ENCODE peak calls at places on chromosomes 2 and 18, in eight cellular contexts. One of them, this sample, is unnamed.
A peak's percentile ranks its signal among the peaks of the same experiment; 100 is the strongest.

GRCh38 chr18:23422751-23423418 is 30.2 kb upstream of the RIOK3 start:
- DNase-seq in AG08395: peak; percentile 83
- DNase-seq in left cardiac atrium: peak; percentile 53
- DNase-seq in effector memory CD4-positive, alpha-beta T cell: no peak
- DNase-seq in stimulated activated CD4-positive, alpha-beta T cell treated with anti-CD3 and anti-CD28 coated beads, Interleukin-15, amount 100 ng/mL, for 1 hour: no peak
- DNase-seq in fibroblast of the aortic adventitia: peak; percentile 23
- DNase-seq in cardiac fibroblast: peak; percentile 38
- DNase-seq in RKO: peak; percentile 58
- DNase-seq in this sample: peak; percentile 55

GRCh38 chr2:33395660-33396249 is 80.7 kb upstream of the RASGRP3 start:
- DNase-seq in AG08395: peak; percentile 61
- DNase-seq in left cardiac atrium: no peak
- DNase-seq in effector memory CD4-positive, alpha-beta T cell: no peak
- DNase-seq in stimulated activated CD4-positive, alpha-beta T cell treated with anti-CD3 and anti-CD28 coated beads, Interleukin-15, amount 100 ng/mL, for 1 hour: no peak
- DNase-seq in fibroblast of the aortic adventitia: peak; percentile 83
- DNase-seq in cardiac fibroblast: peak; percentile 81
- DNase-seq in RKO: peak; percentile 31
- DNase-seq in this sample: peak; percentile 23

GRCh38 chr2:98569197-98569793 is 39.0 kb downstream of the COA5 start:
- DNase-seq in AG08395: peak; percentile 46
- DNase-seq in left cardiac atrium: peak; percentile 41
- DNase-seq in effector memory CD4-positive, alpha-beta T cell: peak; percentile 43
- DNase-seq in stimulated activated CD4-positive, alpha-beta T cell treated with anti-CD3 and anti-CD28 coated beads, Interleukin-15, amount 100 ng/mL, for 1 hour: peak; percentile 38
- DNase-seq in fibroblast of the aortic adventitia: peak; percentile 6
- DNase-seq in cardiac fibroblast: peak; percentile 10
- DNase-seq in RKO: no peak
- DNase-seq in this sample: no peak

GRCh38 chr18:55839350-55839749 is 251.4 kb upstream of the TCF4 start:
- DNase-seq in AG08395: peak; percentile 65
- DNase-seq in left cardiac atrium: no peak
- DNase-seq in effector memory CD4-positive, alpha-beta T cell: no peak
- DNase-seq in stimulated activated CD4-positive, alpha-beta T cell treated with anti-CD3 and anti-CD28 coated beads, Interleukin-15, amount 100 ng/mL, for 1 hour: no peak
- DNase-seq in fibroblast of the aortic adventitia: peak; percentile 41
- DNase-seq in cardiac fibroblast: peak; percentile 47
- DNase-seq in RKO: no peak
- DNase-seq in this sample: no peak

GRCh38 chr2:227703961-227704360 is 13.9 kb downstream of the SLC19A3 start:
- DNase-seq in AG08395: peak; percentile 3
- DNase-seq in left cardiac atrium: no peak
- DNase-seq in effector memory CD4-positive, alpha-beta T cell: no peak
- DNase-seq in stimulated activated CD4-positive, alpha-beta T cell treated with anti-CD3 and anti-CD28 coated beads, Interleukin-15, amount 100 ng/mL, for 1 hour: no peak
- DNase-seq in fibroblast of the aortic adventitia: peak; percentile 25
- DNase-seq in cardiac fibroblast: peak; percentile 57
- DNase-seq in RKO: no peak
- DNase-seq in this sample: no peak

GRCh38 chr2:11588228-11589110 is 54.6 kb downstream of the GREB1 start:
- DNase-seq in AG08395: no peak
- DNase-seq in left cardiac atrium: no peak
- DNase-seq in effector memory CD4-positive, alpha-beta T cell: no peak
- DNase-seq in stimulated activated CD4-positive, alpha-beta T cell treated with anti-CD3 and anti-CD28 coated beads, Interleukin-15, amount 100 ng/mL, for 1 hour: no peak
- DNase-seq in fibroblast of the aortic adventitia: no peak
- DNase-seq in cardiac fibroblast: no peak
- DNase-seq in RKO: no peak
- DNase-seq in this sample: no peak

GRCh38 chr2:84906108-84906899 is 848 bp downstream of the TMSB10 start:
- DNase-seq in AG08395: no peak
- DNase-seq in left cardiac atrium: peak; percentile 46
- DNase-seq in effector memory CD4-positive, alpha-beta T cell: no peak
- DNase-seq in stimulated activated CD4-positive, alpha-beta T cell treated with anti-CD3 and anti-CD28 coated beads, Interleukin-15, amount 100 ng/mL, for 1 hour: no peak
- DNase-seq in fibroblast of the aortic adventitia: no peak
- DNase-seq in cardiac fibroblast: no peak
- DNase-seq in RKO: peak; percentile 19
- DNase-seq in this sample: peak; percentile 46

GRCh38 chr2:234481301-234481700 is 15.6 kb downstream of the ARL4C start:
- DNase-seq in AG08395: no peak
- DNase-seq in left cardiac atrium: no peak
- DNase-seq in effector memory CD4-positive, alpha-beta T cell: no peak
- DNase-seq in stimulated activated CD4-positive, alpha-beta T cell treated with anti-CD3 and anti-CD28 coated beads, Interleukin-15, amount 100 ng/mL, for 1 hour: no peak
- DNase-seq in fibroblast of the aortic adventitia: no peak
- DNase-seq in cardiac fibroblast: no peak
- DNase-seq in RKO: no peak
- DNase-seq in this sample: no peak

GRCh38 chr18:76496200-76496890 is 1.3 kb upstream of the ZNF516 start:
- DNase-seq in AG08395: peak; percentile 41
- DNase-seq in left cardiac atrium: peak; percentile 80
- DNase-seq in effector memory CD4-positive, alpha-beta T cell: no peak
- DNase-seq in stimulated activated CD4-positive, alpha-beta T cell treated with anti-CD3 and anti-CD28 coated beads, Interleukin-15, amount 100 ng/mL, for 1 hour: no peak
- DNase-seq in fibroblast of the aortic adventitia: peak; percentile 82
- DNase-seq in cardiac fibroblast: peak; percentile 81
- DNase-seq in RKO: peak; percentile 74
- DNase-seq in this sample: peak; percentile 85

GRCh38 chr18:46809145-46809544 is 52.3 kb upstream of the ST8SIA5 start:
- DNase-seq in AG08395: no peak
- DNase-seq in left cardiac atrium: no peak
- DNase-seq in effector memory CD4-positive, alpha-beta T cell: no peak
- DNase-seq in stimulated activated CD4-positive, alpha-beta T cell treated with anti-CD3 and anti-CD28 coated beads, Interleukin-15, amount 100 ng/mL, for 1 hour: no peak
- DNase-seq in fibroblast of the aortic adventitia: peak; percentile 2
- DNase-seq in cardiac fibroblast: no peak
- DNase-seq in RKO: no peak
- DNase-seq in this sample: no peak

GRCh38 chr2:30178618-30179404 is 32.0 kb downstream of the YPEL5 start:
- DNase-seq in AG08395: peak; percentile 92
- DNase-seq in left cardiac atrium: peak; percentile 58
- DNase-seq in effector memory CD4-positive, alpha-beta T cell: no peak
- DNase-seq in stimulated activated CD4-positive, alpha-beta T cell treated with anti-CD3 and anti-CD28 coated beads, Interleukin-15, amount 100 ng/mL, for 1 hour: no peak
- DNase-seq in fibroblast of the aortic adventitia: peak; percentile 46
- DNase-seq in cardiac fibroblast: peak; percentile 57
- DNase-seq in RKO: no peak
- DNase-seq in this sample: no peak

GRCh38 chr2:81068144-81068543 is 763.6 kb upstream of the LRRTM1 start:
- DNase-seq in AG08395: no peak
- DNase-seq in left cardiac atrium: no peak
- DNase-seq in effector memory CD4-positive, alpha-beta T cell: no peak
- DNase-seq in stimulated activated CD4-positive, alpha-beta T cell treated with anti-CD3 and anti-CD28 coated beads, Interleukin-15, amount 100 ng/mL, for 1 hour: no peak
- DNase-seq in fibroblast of the aortic adventitia: no peak
- DNase-seq in cardiac fibroblast: no peak
- DNase-seq in RKO: no peak
- DNase-seq in this sample: no peak

GRCh38 chr2:38428940-38429339 is 51.9 kb upstream of the ATL2 start:
- DNase-seq in AG08395: no peak
- DNase-seq in left cardiac atrium: no peak
- DNase-seq in effector memory CD4-positive, alpha-beta T cell: no peak
- DNase-seq in stimulated activated CD4-positive, alpha-beta T cell treated with anti-CD3 and anti-CD28 coated beads, Interleukin-15, amount 100 ng/mL, for 1 hour: no peak
- DNase-seq in fibroblast of the aortic adventitia: peak; percentile 75
- DNase-seq in cardiac fibroblast: peak; percentile 64
- DNase-seq in RKO: no peak
- DNase-seq in this sample: no peak

GRCh38 chr18:73006331-73006730 is 138.5 kb upstream of the NETO1 start:
- DNase-seq in AG08395: no peak
- DNase-seq in left cardiac atrium: no peak
- DNase-seq in effector memory CD4-positive, alpha-beta T cell: no peak
- DNase-seq in stimulated activated CD4-positive, alpha-beta T cell treated with anti-CD3 and anti-CD28 coated beads, Interleukin-15, amount 100 ng/mL, for 1 hour: no peak
- DNase-seq in fibroblast of the aortic adventitia: no peak
- DNase-seq in cardiac fibroblast: no peak
- DNase-seq in RKO: no peak
- DNase-seq in this sample: no peak

GRCh38 chr2:30801821-30802455 is 5.3 kb downstream of the CAPN13 start:
- DNase-seq in AG08395: no peak
- DNase-seq in left cardiac atrium: no peak
- DNase-seq in effector memory CD4-positive, alpha-beta T cell: no peak
- DNase-seq in stimulated activated CD4-positive, alpha-beta T cell treated with anti-CD3 and anti-CD28 coated beads, Interleukin-15, amount 100 ng/mL, for 1 hour: no peak
- DNase-seq in fibroblast of the aortic adventitia: no peak
- DNase-seq in cardiac fibroblast: no peak
- DNase-seq in RKO: no peak
- DNase-seq in this sample: no peak

GRCh38 chr2:98794214-98794810 is 63.4 kb upstream of the MGAT4A start:
- DNase-seq in AG08395: no peak
- DNase-seq in left cardiac atrium: no peak
- DNase-seq in effector memory CD4-positive, alpha-beta T cell: no peak
- DNase-seq in stimulated activated CD4-positive, alpha-beta T cell treated with anti-CD3 and anti-CD28 coated beads, Interleukin-15, amount 100 ng/mL, for 1 hour: no peak
- DNase-seq in fibroblast of the aortic adventitia: peak; percentile 21
- DNase-seq in cardiac fibroblast: no peak
- DNase-seq in RKO: no peak
- DNase-seq in this sample: no peak

GRCh38 chr2:43217228-43218220 is 8.9 kb downstream of the ZFP36L2 start:
- DNase-seq in AG08395: no peak
- DNase-seq in left cardiac atrium: no peak
- DNase-seq in effector memory CD4-positive, alpha-beta T cell: no peak
- DNase-seq in stimulated activated CD4-positive, alpha-beta T cell treated with anti-CD3 and anti-CD28 coated beads, Interleukin-15, amount 100 ng/mL, for 1 hour: no peak
- DNase-seq in fibroblast of the aortic adventitia: no peak
- DNase-seq in cardiac fibroblast: no peak
- DNase-seq in RKO: no peak
- DNase-seq in this sample: no peak

GRCh38 chr2:3483986-3484960 is 35.1 kb downstream of the ADI1 start:
- DNase-seq in AG08395: no peak
- DNase-seq in left cardiac atrium: peak; percentile 15
- DNase-seq in effector memory CD4-positive, alpha-beta T cell: no peak
- DNase-seq in stimulated activated CD4-positive, alpha-beta T cell treated with anti-CD3 and anti-CD28 coated beads, Interleukin-15, amount 100 ng/mL, for 1 hour: no peak
- DNase-seq in fibroblast of the aortic adventitia: no peak
- DNase-seq in cardiac fibroblast: no peak
- DNase-seq in RKO: no peak
- DNase-seq in this sample: no peak

GRCh38 chr2:8197101-8197500 is 484.8 kb upstream of the ID2 start:
- DNase-seq in AG08395: peak; percentile 33
- DNase-seq in left cardiac atrium: no peak
- DNase-seq in effector memory CD4-positive, alpha-beta T cell: no peak
- DNase-seq in stimulated activated CD4-positive, alpha-beta T cell treated with anti-CD3 and anti-CD28 coated beads, Interleukin-15, amount 100 ng/mL, for 1 hour: no peak
- DNase-seq in fibroblast of the aortic adventitia: peak; percentile 70
- DNase-seq in cardiac fibroblast: no peak
- DNase-seq in RKO: peak; percentile 19
- DNase-seq in this sample: no peak

GRCh38 chr2:105841551-105841950 is 96.8 kb downstream of the NCK2 start:
- DNase-seq in AG08395: no peak
- DNase-seq in left cardiac atrium: no peak
- DNase-seq in effector memory CD4-positive, alpha-beta T cell: no peak
- DNase-seq in stimulated activated CD4-positive, alpha-beta T cell treated with anti-CD3 and anti-CD28 coated beads, Interleukin-15, amount 100 ng/mL, for 1 hour: no peak
- DNase-seq in fibroblast of the aortic adventitia: no peak
- DNase-seq in cardiac fibroblast: no peak
- DNase-seq in RKO: no peak
- DNase-seq in this sample: no peak

GRCh38 chr2:75787532-75788132 is 76.9 kb upstream of the GCFC2 start:
- DNase-seq in AG08395: peak; percentile 22
- DNase-seq in left cardiac atrium: no peak
- DNase-seq in effector memory CD4-positive, alpha-beta T cell: no peak
- DNase-seq in stimulated activated CD4-positive, alpha-beta T cell treated with anti-CD3 and anti-CD28 coated beads, Interleukin-15, amount 100 ng/mL, for 1 hour: no peak
- DNase-seq in fibroblast of the aortic adventitia: peak; percentile 32
- DNase-seq in cardiac fibroblast: peak; percentile 57
- DNase-seq in RKO: peak; percentile 59
- DNase-seq in this sample: no peak

GRCh38 chr2:220279372-220279771 is 651.9 kb downstream of the SLC4A3 start:
- DNase-seq in AG08395: peak; percentile 62
- DNase-seq in left cardiac atrium: no peak
- DNase-seq in effector memory CD4-positive, alpha-beta T cell: no peak
- DNase-seq in stimulated activated CD4-positive, alpha-beta T cell treated with anti-CD3 and anti-CD28 coated beads, Interleukin-15, amount 100 ng/mL, for 1 hour: no peak
- DNase-seq in fibroblast of the aortic adventitia: peak; percentile 94
- DNase-seq in cardiac fibroblast: peak; percentile 54
- DNase-seq in RKO: no peak
- DNase-seq in this sample: no peak

GRCh38 chr2:15874311-15874710 is 66.0 kb upstream of the MYCN start:
- DNase-seq in AG08395: no peak
- DNase-seq in left cardiac atrium: no peak
- DNase-seq in effector memory CD4-positive, alpha-beta T cell: no peak
- DNase-seq in stimulated activated CD4-positive, alpha-beta T cell treated with anti-CD3 and anti-CD28 coated beads, Interleukin-15, amount 100 ng/mL, for 1 hour: no peak
- DNase-seq in fibroblast of the aortic adventitia: no peak
- DNase-seq in cardiac fibroblast: no peak
- DNase-seq in RKO: no peak
- DNase-seq in this sample: no peak

GRCh38 chr2:19114754-19115231 is 243.6 kb downstream of the OSR1 start:
- DNase-seq in AG08395: peak; percentile 55
- DNase-seq in left cardiac atrium: peak; percentile 28
- DNase-seq in effector memory CD4-positive, alpha-beta T cell: no peak
- DNase-seq in stimulated activated CD4-positive, alpha-beta T cell treated with anti-CD3 and anti-CD28 coated beads, Interleukin-15, amount 100 ng/mL, for 1 hour: no peak
- DNase-seq in fibroblast of the aortic adventitia: peak; percentile 74
- DNase-seq in cardiac fibroblast: peak; percentile 61
- DNase-seq in RKO: no peak
- DNase-seq in this sample: peak; percentile 30

GRCh38 chr2:146143971-146144370 is 1624.1 kb upstream of the ZEB2 start:
- DNase-seq in AG08395: no peak
- DNase-seq in left cardiac atrium: no peak
- DNase-seq in effector memory CD4-positive, alpha-beta T cell: no peak
- DNase-seq in stimulated activated CD4-positive, alpha-beta T cell treated with anti-CD3 and anti-CD28 coated beads, Interleukin-15, amount 100 ng/mL, for 1 hour: no peak
- DNase-seq in fibroblast of the aortic adventitia: no peak
- DNase-seq in cardiac fibroblast: no peak
- DNase-seq in RKO: no peak
- DNase-seq in this sample: no peak

GRCh38 chr2:200089040-200089755 is 133.8 kb downstream of the MAIP1 start:
- DNase-seq in AG08395: peak; percentile 16
- DNase-seq in left cardiac atrium: no peak
- DNase-seq in effector memory CD4-positive, alpha-beta T cell: no peak
- DNase-seq in stimulated activated CD4-positive, alpha-beta T cell treated with anti-CD3 and anti-CD28 coated beads, Interleukin-15, amount 100 ng/mL, for 1 hour: no peak
- DNase-seq in fibroblast of the aortic adventitia: peak; percentile 44
- DNase-seq in cardiac fibroblast: peak; percentile 38
- DNase-seq in RKO: no peak
- DNase-seq in this sample: no peak

GRCh38 chr2:54947121-54947520 is 103.1 kb downstream of the RTN4 start:
- DNase-seq in AG08395: no peak
- DNase-seq in left cardiac atrium: no peak
- DNase-seq in effector memory CD4-positive, alpha-beta T cell: no peak
- DNase-seq in stimulated activated CD4-positive, alpha-beta T cell treated with anti-CD3 and anti-CD28 coated beads, Interleukin-15, amount 100 ng/mL, for 1 hour: no peak
- DNase-seq in fibroblast of the aortic adventitia: no peak
- DNase-seq in cardiac fibroblast: no peak
- DNase-seq in RKO: no peak
- DNase-seq in this sample: no peak

GRCh38 chr2:203164311-203164935 is 74.4 kb upstream of the CYP20A1 start:
- DNase-seq in AG08395: no peak
- DNase-seq in left cardiac atrium: no peak
- DNase-seq in effector memory CD4-positive, alpha-beta T cell: no peak
- DNase-seq in stimulated activated CD4-positive, alpha-beta T cell treated with anti-CD3 and anti-CD28 coated beads, Interleukin-15, amount 100 ng/mL, for 1 hour: no peak
- DNase-seq in fibroblast of the aortic adventitia: no peak
- DNase-seq in cardiac fibroblast: no peak
- DNase-seq in RKO: no peak
- DNase-seq in this sample: no peak

GRCh38 chr2:127829845-127830246 is 18.9 kb upstream of the WDR33 start:
- DNase-seq in AG08395: no peak
- DNase-seq in left cardiac atrium: no peak
- DNase-seq in effector memory CD4-positive, alpha-beta T cell: peak; percentile 41
- DNase-seq in stimulated activated CD4-positive, alpha-beta T cell treated with anti-CD3 and anti-CD28 coated beads, Interleukin-15, amount 100 ng/mL, for 1 hour: no peak
- DNase-seq in fibroblast of the aortic adventitia: no peak
- DNase-seq in cardiac fibroblast: no peak
- DNase-seq in RKO: no peak
- DNase-seq in this sample: no peak

GRCh38 chr2:11235583-11235982 is 80.3 kb downstream of the SLC66A3 start:
- DNase-seq in AG08395: no peak
- DNase-seq in left cardiac atrium: no peak
- DNase-seq in effector memory CD4-positive, alpha-beta T cell: no peak
- DNase-seq in stimulated activated CD4-positive, alpha-beta T cell treated with anti-CD3 and anti-CD28 coated beads, Interleukin-15, amount 100 ng/mL, for 1 hour: no peak
- DNase-seq in fibroblast of the aortic adventitia: no peak
- DNase-seq in cardiac fibroblast: no peak
- DNase-seq in RKO: no peak
- DNase-seq in this sample: no peak

GRCh38 chr2:179107737-179108136 is 57.8 kb upstream of the CCDC141 start:
- DNase-seq in AG08395: no peak
- DNase-seq in left cardiac atrium: no peak
- DNase-seq in effector memory CD4-positive, alpha-beta T cell: no peak
- DNase-seq in stimulated activated CD4-positive, alpha-beta T cell treated with anti-CD3 and anti-CD28 coated beads, Interleukin-15, amount 100 ng/mL, for 1 hour: no peak
- DNase-seq in fibroblast of the aortic adventitia: no peak
- DNase-seq in cardiac fibroblast: peak; percentile 25
- DNase-seq in RKO: peak; percentile 21
- DNase-seq in this sample: no peak

GRCh38 chr2:39718483-39718882 is 52.8 kb downstream of the TMEM178A start:
- DNase-seq in AG08395: no peak
- DNase-seq in left cardiac atrium: no peak
- DNase-seq in effector memory CD4-positive, alpha-beta T cell: no peak
- DNase-seq in stimulated activated CD4-positive, alpha-beta T cell treated with anti-CD3 and anti-CD28 coated beads, Interleukin-15, amount 100 ng/mL, for 1 hour: no peak
- DNase-seq in fibroblast of the aortic adventitia: peak; percentile 57
- DNase-seq in cardiac fibroblast: no peak
- DNase-seq in RKO: no peak
- DNase-seq in this sample: no peak

GRCh38 chr2:223897669-223898314 is 47.3 kb downstream of the WDFY1 start:
- DNase-seq in AG08395: no peak
- DNase-seq in left cardiac atrium: no peak
- DNase-seq in effector memory CD4-positive, alpha-beta T cell: no peak
- DNase-seq in stimulated activated CD4-positive, alpha-beta T cell treated with anti-CD3 and anti-CD28 coated beads, Interleukin-15, amount 100 ng/mL, for 1 hour: no peak
- DNase-seq in fibroblast of the aortic adventitia: no peak
- DNase-seq in cardiac fibroblast: no peak
- DNase-seq in RKO: no peak
- DNase-seq in this sample: no peak

GRCh38 chr2:207044380-207044779 is 105.1 kb downstream of the CPO start:
- DNase-seq in AG08395: no peak
- DNase-seq in left cardiac atrium: no peak
- DNase-seq in effector memory CD4-positive, alpha-beta T cell: no peak
- DNase-seq in stimulated activated CD4-positive, alpha-beta T cell treated with anti-CD3 and anti-CD28 coated beads, Interleukin-15, amount 100 ng/mL, for 1 hour: no peak
- DNase-seq in fibroblast of the aortic adventitia: no peak
- DNase-seq in cardiac fibroblast: no peak
- DNase-seq in RKO: no peak
- DNase-seq in this sample: no peak

This sample was measured in heart left ventricle.